ENCODE peak calls at places on chromosome X, in eight cellular contexts. B, M, Q, V, F, R, L and E are unnamed samples.

GRCh38 chrX:129705377-129705925 is 33.3 kb upstream of the XPNPEP2 start:
- DNase-seq in B (no peak), M (no peak), Q (no peak), V (no peak), F (no peak), R (no peak), L (no peak), E (no peak)

GRCh38 chrX:96843566-96843965 is 40.1 kb upstream of the RPA4 start:
- DNase-seq in B (no peak), M (peak), Q (no peak), V (no peak), F (no peak), R (no peak), L (peak), E (no peak)

GRCh38 chrX:20061869-20062254 is 54.8 kb downstream of the MAP7D2 start:
- DNase-seq in B (peak), M (no peak), Q (peak), V (no peak), F (no peak), R (no peak), L (no peak), E (no peak)

GRCh38 chrX:29528281-29528680 is 687.1 kb upstream of the MAGEB2 start:
- DNase-seq in B (no peak), M (no peak), Q (peak), V (no peak), F (no peak), R (peak), L (no peak), E (no peak)

GRCh38 chrX:96004386-96004785 is 680.3 kb upstream of the DIAPH2 start:
- DNase-seq in B (peak), M (no peak), Q (peak), V (no peak), F (no peak), R (no peak), L (no peak), E (no peak)

GRCh38 chrX:31459361-31459760 is 387.5 kb upstream of the FTHL17 start:
- DNase-seq in B (peak), M (no peak), Q (peak), V (no peak), F (no peak), R (no peak), L (no peak), E (no peak)

GRCh38 chrX:1316527-1316926 is 20.1 kb upstream of the IL3RA start:
- DNase-seq in B (no peak), M (peak), Q (no peak), V (peak), F (no peak), R (no peak), L (no peak), E (no peak)

GRCh38 chrX:39242187-39242586 is 440.9 kb downstream of the MID1IP1 start:
- DNase-seq in B (no peak), M (peak), Q (peak), V (no peak), F (no peak), R (no peak), L (peak), E (no peak)

GRCh38 chrX:44225667-44226066 is 117.8 kb downstream of the EFHC2 start:
- DNase-seq in B (no peak), M (no peak), Q (no peak), V (no peak), F (no peak), R (no peak), L (no peak), E (no peak)

GRCh38 chrX:107429090-107429489 is 20.4 kb upstream of the FRMPD3 start:
- DNase-seq in B (peak), M (no peak), Q (peak), V (no peak), F (peak), R (no peak), L (peak), E (no peak)

GRCh38 chrX:107205770-107206696 is at the start of the genes DNAAF6 and NUP62CL:
- DNase-seq in B (no peak), M (peak), Q (peak), V (peak), F (peak), R (peak), L (peak), E (peak)

GRCh38 chrX:30965751-30966150 is 76.7 kb upstream of the TAB3 start:
- DNase-seq in B (no peak), M (no peak), Q (no peak), V (no peak), F (no peak), R (no peak), L (no peak), E (no peak)

GRCh38 chrX:47143894-47144625 is 442 bp downstream of the NDUFB11 start:
- DNase-seq in B (peak), M (peak), Q (peak), V (no peak), F (no peak), R (peak), L (peak), E (no peak)

GRCh38 chrX:119948381-119948780 is 4.8 kb upstream of the NKAP start:
- DNase-seq in B (no peak), M (no peak), Q (no peak), V (no peak), F (no peak), R (no peak), L (no peak), E (no peak)

GRCh38 chrX:124217289-124218251 is 114.9 kb upstream of the TEX13D start:
- DNase-seq in B (no peak), M (no peak), Q (no peak), V (no peak), F (peak), R (no peak), L (no peak), E (peak)

GRCh38 chrX:44234541-44234940 is 108.9 kb downstream of the EFHC2 start:
- DNase-seq in B (no peak), M (no peak), Q (no peak), V (no peak), F (no peak), R (no peak), L (no peak), E (no peak)

GRCh38 chrX:7068939-7069367 is 78.6 kb upstream of the STS start:
- DNase-seq in B (no peak), M (no peak), Q (no peak), V (no peak), F (no peak), R (no peak), L (peak), E (no peak)

DNA sequence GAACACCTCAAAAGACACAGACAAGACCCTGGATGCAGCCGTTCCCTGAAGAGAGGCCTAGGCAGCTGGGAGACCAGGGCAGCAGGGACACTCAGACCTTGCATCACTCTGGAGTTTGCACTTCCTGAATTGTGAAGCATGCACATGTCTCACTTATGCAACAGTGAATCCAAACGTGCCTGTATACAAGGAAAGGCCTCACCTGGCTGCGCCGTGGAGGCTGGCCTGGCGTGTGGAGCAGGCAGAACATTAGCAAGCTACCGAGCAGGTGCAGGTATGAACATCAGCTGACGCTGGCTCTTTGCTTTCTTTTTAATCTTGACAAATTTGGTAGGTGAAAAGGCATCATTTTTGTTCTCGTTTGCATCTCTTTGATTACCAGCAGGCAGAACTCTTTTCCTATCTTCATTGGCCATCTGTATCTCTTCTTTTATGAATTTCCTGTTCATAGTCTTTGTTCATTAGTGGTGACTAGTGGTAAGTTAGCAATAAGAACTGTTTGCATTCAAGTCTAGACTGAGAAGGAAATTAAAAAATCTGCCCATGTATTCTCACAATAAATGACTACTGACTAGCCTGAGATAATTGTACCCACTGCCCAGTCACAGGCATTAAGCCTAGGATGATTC is 37.2 kb upstream of the IRAK1 start:
- DNase-seq in B (peak), M (no peak), Q (no peak), V (peak), F (no peak), R (no peak), L (no peak), E (no peak)
- H3K27ac ChIP-seq in B (no peak), M (peak), Q (no peak), V (no peak), F (no peak), R (no peak), L (no peak), E (no peak)

DNA sequence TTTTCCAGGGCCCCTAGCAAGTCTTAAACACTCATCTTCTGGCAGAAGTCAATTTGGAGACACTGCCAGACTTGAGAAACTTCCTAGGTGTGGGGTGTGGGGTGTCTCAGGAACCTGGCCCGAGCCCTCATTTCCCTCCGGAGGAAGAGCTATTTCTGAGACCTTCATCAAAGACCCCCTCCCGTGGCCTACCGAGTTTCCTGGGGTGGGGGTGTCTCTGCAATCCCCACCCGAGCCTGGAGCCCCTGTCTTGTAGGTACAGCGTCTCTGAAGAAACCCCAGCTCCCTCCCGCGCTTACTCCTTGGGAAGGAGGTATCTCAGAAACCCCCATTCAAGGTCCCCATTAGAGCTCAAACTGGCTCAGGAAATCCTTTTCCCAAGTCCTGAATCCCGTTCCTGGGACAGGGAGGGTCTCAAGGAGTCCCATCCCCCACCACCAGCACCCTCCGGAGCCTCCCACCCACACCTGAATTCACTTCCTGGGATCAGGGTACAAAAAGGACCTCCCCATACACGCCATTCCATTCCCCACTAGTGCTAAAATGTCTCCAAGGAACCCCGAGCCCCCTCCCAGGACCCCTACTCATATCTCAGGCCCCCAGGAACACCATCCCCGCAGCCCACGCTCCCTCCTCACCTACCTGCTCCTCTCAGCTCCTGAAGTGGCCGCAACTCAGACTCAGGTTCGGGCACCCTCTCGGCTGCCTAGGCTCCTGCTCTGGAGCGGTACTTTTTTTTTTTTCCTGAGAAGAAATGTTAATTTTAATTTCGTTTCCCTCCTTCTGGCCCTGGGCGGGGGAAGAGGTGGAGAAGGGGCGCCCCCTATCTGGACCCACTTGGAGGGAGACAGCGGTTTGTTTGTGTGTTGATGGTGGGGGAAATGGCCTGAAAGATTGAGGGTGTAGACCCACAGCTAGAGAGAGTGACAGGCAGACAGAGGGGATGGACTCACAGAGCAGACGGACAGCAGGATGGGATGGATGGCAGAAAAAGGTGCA is 1.1 kb downstream of the SLC38A5 start:
- DNase-seq in B (no peak), M (no peak), Q (peak), V (peak), F (peak), R (no peak), L (no peak), E (no peak)
- H3K4me3 ChIP-seq in B (no peak), M (no peak), Q (no peak), V (no peak), F (peak), R (peak), L (no peak), E (peak)

DNA sequence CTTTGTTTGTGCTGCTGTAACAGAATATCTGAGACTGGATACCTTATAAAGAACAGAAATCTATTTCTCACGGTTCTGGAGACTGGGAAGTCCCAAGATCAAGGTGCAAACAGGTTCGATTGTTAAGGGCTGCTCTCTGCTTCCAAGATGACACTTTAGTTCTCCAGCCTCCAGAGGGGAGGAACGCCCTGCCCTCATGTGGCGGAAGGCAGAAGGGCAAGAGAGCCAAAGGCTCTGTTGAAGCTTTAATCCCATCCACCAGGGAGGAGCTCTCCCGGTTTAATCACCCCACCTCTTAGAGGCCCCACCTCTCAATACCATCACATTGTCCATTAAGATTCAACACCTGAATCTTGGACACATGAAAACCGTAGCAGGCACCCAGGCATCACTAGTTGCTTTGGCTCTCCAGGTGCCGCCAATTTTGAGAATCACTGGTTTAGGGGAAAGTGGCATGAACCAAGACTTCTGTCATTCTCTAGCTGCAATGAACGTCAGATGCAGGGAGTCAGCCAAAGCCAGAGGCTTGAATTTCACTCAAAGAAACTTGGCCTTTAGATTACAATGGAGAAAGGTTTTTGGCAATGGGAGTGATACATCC is 15.6 kb downstream of the FHL1 start:
- DNase-seq in B (peak), M (peak), Q (peak), V (no peak), F (peak), R (no peak), L (peak), E (no peak)
- H3K27ac ChIP-seq in B (no peak), M (no peak), Q (no peak), V (no peak), F (no peak), R (no peak), L (no peak), E (no peak)

GRCh38 chrX:103586659-103587058 is 1.3 kb downstream of the TCEAL4 start:
- DNase-seq in B (no peak), M (no peak), Q (no peak), V (no peak), F (no peak), R (no peak), L (no peak), E (no peak)
- H3K4me3 ChIP-seq in B (peak), M (peak), Q (peak), V (no peak), F (no peak), R (no peak), L (no peak), E (peak)

GRCh38 chrX:132375941-132376340 is 112.9 kb downstream of the MBNL3 start:
- DNase-seq in B (no peak), M (no peak), Q (peak), V (no peak), F (no peak), R (no peak), L (no peak), E (no peak)
- H3K27ac ChIP-seq in B (no peak), M (no peak), Q (no peak), V (no peak), F (no peak), R (no peak), L (no peak), E (no peak)

DNA sequence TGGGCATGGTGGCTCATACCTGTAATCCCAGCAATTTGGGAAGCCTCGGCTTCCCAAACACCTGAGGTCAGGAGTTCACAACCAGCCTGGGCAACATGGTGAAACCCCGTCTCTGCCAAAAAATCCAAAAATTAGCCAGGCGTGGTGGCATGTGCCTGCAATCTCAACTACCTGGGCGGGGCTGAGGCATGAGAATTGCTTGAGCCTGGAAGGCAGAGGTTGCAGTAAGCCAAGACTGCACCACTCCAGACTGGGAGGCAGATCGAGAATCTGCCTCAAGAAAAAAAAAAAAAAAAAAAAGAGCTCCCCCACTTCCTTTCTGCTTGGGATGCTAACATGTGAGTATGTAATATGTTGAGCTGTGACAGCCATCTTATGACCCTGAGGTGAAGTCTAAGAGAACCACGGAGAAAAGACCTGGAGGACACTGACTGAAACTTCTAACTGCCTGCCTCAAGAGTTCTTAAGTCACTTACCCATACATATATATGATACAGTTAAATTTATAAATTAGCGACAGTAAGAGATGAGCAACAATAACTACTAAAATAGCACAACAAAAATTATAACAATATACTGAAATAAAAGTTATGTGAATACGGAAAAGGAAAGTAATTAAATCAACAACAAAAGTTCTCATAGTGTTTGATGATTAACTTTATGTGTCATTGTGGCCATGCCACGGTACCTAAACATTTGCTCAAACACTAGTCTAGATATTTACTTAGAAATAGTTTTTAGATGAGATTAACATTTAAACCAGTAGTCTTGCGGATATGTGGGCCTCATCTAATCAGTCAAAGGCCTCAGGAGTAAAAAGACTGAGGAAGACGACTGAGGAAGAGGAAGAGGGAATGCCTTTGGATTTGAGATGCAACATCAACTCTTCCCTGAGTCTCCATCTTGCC is 178.3 kb downstream of the OPHN1 start:
- DNase-seq in B (peak), M (no peak), Q (no peak), V (no peak), F (no peak), R (no peak), L (no peak), E (no peak)
- H3K4me3 ChIP-seq in B (no peak), M (no peak), Q (no peak), V (no peak), F (no peak), R (no peak), L (no peak), E (no peak)

GRCh38 chrX:45774961-45775360 is 574.3 kb upstream of the DIPK2B start:
- DNase-seq in B (peak), M (peak), Q (peak), V (no peak), F (no peak), R (no peak), L (no peak), E (no peak)

GRCh38 chrX:45771114-45771513 is 570.4 kb upstream of the DIPK2B start:
- DNase-seq in B (peak), M (peak), Q (peak), V (no peak), F (no peak), R (no peak), L (no peak), E (peak)

GRCh38 chrX:45778621-45779020 is 577.9 kb upstream of the DIPK2B start:
- DNase-seq in B (no peak), M (no peak), Q (no peak), V (no peak), F (no peak), R (no peak), L (no peak), E (no peak)

GRCh38 chrX:45771560-45772340 is 571.1 kb upstream of the DIPK2B start:
- DNase-seq in B (peak), M (peak), Q (peak), V (peak), F (peak), R (no peak), L (no peak), E (no peak)

DNA sequence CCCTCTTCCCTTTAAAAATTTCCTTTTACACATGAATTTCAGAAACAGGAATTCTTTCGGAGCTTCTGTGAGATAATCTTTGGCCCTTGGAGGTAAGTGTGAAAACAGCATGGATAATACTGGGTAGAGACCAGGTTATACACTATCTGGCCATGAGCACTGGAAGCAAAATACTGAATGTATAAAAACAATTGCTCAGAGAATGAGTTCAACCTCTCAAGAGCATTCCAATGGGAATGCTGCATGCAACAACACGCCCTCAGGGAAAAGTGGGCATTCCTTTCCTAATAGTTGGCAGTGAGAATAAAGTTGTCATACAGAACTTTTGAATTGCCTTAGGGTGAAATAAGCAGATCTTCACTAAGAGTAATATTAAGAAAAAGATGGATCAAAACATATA is 574.8 kb upstream of the DIPK2B start:
- DNase-seq in B (peak), M (no peak), Q (peak), V (no peak), F (no peak), R (no peak), L (no peak), E (peak)
- H3K27ac ChIP-seq in B (no peak), M (no peak), Q (peak), V (no peak), F (no peak), R (no peak), L (no peak), E (peak)